ENCODE peak calls at places on chromosomes 3 and 15, in eight cellular contexts. X is AG04450; J is AG10803; M is CD8-positive, alpha-beta T cell; B is cardiac muscle cell; F is kidney; S is endothelial cell; I is CD14-positive monocyte. K is an unnamed sample.

GRCh38 chr3:172159962-172160538 is 120.7 kb downstream of the FNDC3B start:
- DNase-seq in X (no peak), I (peak; percentile 71), S (no peak), F (peak; percentile 77), B (no peak), M (no peak), J (peak; percentile 21), K (no peak)

GRCh38 chr15:62469874-62470688 is 305.0 kb upstream of the C2CD4B start:
- DNase-seq in M (no peak), X (peak; percentile 54), I (no peak), B (no peak), S (no peak), F (no peak), J (peak; percentile 96), K (no peak)

GRCh38 chr3:194315088-194315964 is 35.8 kb downstream of the CPN2 start:
- DNase-seq in X (no peak), I (no peak), J (peak; percentile 61), B (peak; percentile 85), F (peak; percentile 97), M (peak; percentile 80), S (peak; percentile 95), K (peak; percentile 83)

GRCh38 chr15:90513448-90513847 is 16.3 kb upstream of the CRTC3 start:
- DNase-seq in B (no peak), J (no peak), F (no peak), M (no peak), S (no peak), I (no peak), X (no peak), K (no peak)

GRCh38 chr3:21781371-21781770 is 30.4 kb upstream of the ZNF385D start:
- DNase-seq in B (no peak), M (no peak), I (no peak), S (no peak), J (no peak), F (no peak), X (no peak), K (no peak)

GRCh38 chr3:133872161-133872560 is 23.5 kb downstream of the RAB6B start:
- DNase-seq in S (no peak), F (no peak), M (no peak), I (no peak), X (no peak), J (no peak), B (no peak), K (no peak)

GRCh38 chr3:89358281-89358680 is 250.9 kb downstream of the EPHA3 start:
- DNase-seq in M (no peak), I (no peak), S (no peak), B (no peak), X (no peak), F (no peak), J (no peak), K (no peak)

GRCh38 chr15:35023794-35024193 is 35.7 kb upstream of the ZNF770 start:
- DNase-seq in I (peak; percentile 73), B (no peak), X (no peak), S (no peak), J (no peak), M (no peak), F (no peak), K (no peak)

GRCh38 chr3:13543251-13543650 is 5.7 kb upstream of the FBLN2 start:
- DNase-seq in I (no peak), F (peak; percentile 75), J (peak; percentile 96), B (no peak), M (no peak), X (peak; percentile 30), S (no peak), K (no peak)

GRCh38 chr3:128482857-128483656 is 9.9 kb downstream of the GATA2 start:
- DNase-seq in J (peak; percentile 69), M (no peak), X (peak; percentile 67), I (no peak), S (peak; percentile 69), B (no peak), F (peak; percentile 83), K (no peak)

GRCh38 chr3:115148142-115148790 is 1.2 kb upstream of the ZBTB20 start:
- DNase-seq in I (no peak), X (no peak), B (peak; percentile 6), F (no peak), J (peak; percentile 29), M (no peak), S (no peak), K (no peak)

GRCh38 chr3:14452676-14453367 is 50.4 kb downstream of the SLC6A6 start:
- DNase-seq in F (peak; percentile 97), X (peak; percentile 96), S (no peak), B (no peak), M (no peak), I (no peak), J (peak; percentile 99), K (no peak)

GRCh38 chr3:74592359-74592758 is 22.1 kb downstream of the CNTN3 start:
- DNase-seq in I (no peak), M (no peak), S (no peak), J (peak; percentile 59), F (no peak), B (no peak), X (no peak), K (no peak)

GRCh38 chr15:97904196-97904572 is 56.3 kb upstream of the ARRDC4 start:
- DNase-seq in B (peak; percentile 88), J (peak; percentile 75), F (peak; percentile 90), X (no peak), M (no peak), S (peak; percentile 88), I (no peak), K (no peak)

GRCh38 chr3:46668591-46668990 is 24.9 kb downstream of the ALS2CL start:
- DNase-seq in I (no peak), F (peak; percentile 38), S (no peak), X (no peak), M (no peak), B (no peak), J (no peak), K (no peak)

GRCh38 chr3:16130066-16130465 is 44.4 kb upstream of the GALNT15 start:
- DNase-seq in F (no peak), S (no peak), B (no peak), I (no peak), J (peak; percentile 98), X (peak; percentile 63), M (no peak), K (no peak)

GRCh38 chr3:69094467-69095205 is 9.9 kb downstream of the ARL6IP5 start:
- DNase-seq in J (peak; percentile 55), X (no peak), I (no peak), B (no peak), M (no peak), F (no peak), S (no peak), K (no peak)

GRCh38 chr3:61043156-61043555 is 208.1 kb downstream of the FHIT start:
- DNase-seq in S (no peak), B (no peak), J (no peak), M (no peak), I (no peak), X (no peak), F (peak; percentile 43), K (no peak)

GRCh38 chr3:102206506-102207145 is 228.2 kb upstream of the ZPLD1 start:
- DNase-seq in S (no peak), B (peak; percentile 35), I (no peak), F (peak; percentile 88), J (peak; percentile 95), X (peak; percentile 30), M (no peak), K (no peak)

GRCh38 chr3:177618873-177619771 is 421.8 kb upstream of the TBL1XR1 start:
- DNase-seq in I (no peak), F (no peak), J (peak; percentile 80), B (no peak), S (no peak), M (no peak), X (no peak), K (no peak)

DNA sequence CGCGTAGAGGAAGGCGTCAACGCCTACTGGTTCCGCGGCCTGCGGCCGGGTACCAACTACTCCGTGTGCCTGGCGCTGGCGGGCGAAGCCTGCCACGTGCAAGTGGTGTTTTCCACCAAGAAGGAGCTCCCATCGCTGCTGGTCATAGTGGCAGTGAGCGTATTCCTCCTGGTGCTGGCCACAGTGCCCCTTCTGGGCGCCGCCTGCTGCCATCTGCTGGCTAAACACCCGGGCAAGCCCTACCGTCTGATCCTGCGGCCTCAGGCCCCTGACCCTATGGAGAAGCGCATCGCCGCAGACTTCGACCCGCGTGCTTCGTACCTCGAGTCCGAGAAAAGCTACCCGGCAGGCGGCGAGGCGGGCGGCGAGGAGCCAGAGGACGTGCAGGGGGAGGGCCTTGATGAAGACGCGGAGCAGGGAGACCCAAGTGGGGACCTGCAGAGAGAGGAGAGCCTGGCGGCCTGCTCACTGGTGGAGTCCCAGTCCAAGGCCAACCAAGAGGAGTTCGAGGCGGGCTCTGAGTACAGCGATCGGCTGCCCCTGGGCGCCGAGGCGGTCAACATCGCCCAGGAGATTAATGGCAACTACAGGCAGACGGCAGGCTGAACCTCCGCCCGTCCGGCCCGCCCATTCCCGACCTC is 4.1 kb downstream of the ISLR2 start:
- DNase-seq in X (no peak), J (peak; percentile 45), I (no peak), F (peak; percentile 83), S (peak; percentile 83), M (no peak), B (peak; percentile 78), K (no peak)
- TF ChIP-seq CTCF in X (peak; percentile 57), J (peak; percentile 62), I (no peak), F (peak; percentile 53), S (peak; percentile 34), M (no peak), B (peak; percentile 36), K (no peak)

GRCh38 chr3:138270245-138270644 is 59.4 kb downstream of the NME9 start:
- DNase-seq in M (no peak), F (no peak), I (no peak), B (no peak), J (no peak), S (no peak), X (no peak), K (no peak)
- TF ChIP-seq CTCF in M (no peak), F (no peak), I (no peak), B (no peak), J (no peak), S (no peak), X (no peak), K (no peak)

GRCh38 chr3:154538566-154539360 is 108.8 kb upstream of the GPR149 start:
- DNase-seq in S (no peak), M (no peak), B (no peak), F (no peak), X (no peak), J (no peak), I (no peak), K (no peak)
- TF ChIP-seq CTCF in S (no peak), M (no peak), B (no peak), F (no peak), X (no peak), J (no peak), I (no peak), K (no peak)

DNA sequence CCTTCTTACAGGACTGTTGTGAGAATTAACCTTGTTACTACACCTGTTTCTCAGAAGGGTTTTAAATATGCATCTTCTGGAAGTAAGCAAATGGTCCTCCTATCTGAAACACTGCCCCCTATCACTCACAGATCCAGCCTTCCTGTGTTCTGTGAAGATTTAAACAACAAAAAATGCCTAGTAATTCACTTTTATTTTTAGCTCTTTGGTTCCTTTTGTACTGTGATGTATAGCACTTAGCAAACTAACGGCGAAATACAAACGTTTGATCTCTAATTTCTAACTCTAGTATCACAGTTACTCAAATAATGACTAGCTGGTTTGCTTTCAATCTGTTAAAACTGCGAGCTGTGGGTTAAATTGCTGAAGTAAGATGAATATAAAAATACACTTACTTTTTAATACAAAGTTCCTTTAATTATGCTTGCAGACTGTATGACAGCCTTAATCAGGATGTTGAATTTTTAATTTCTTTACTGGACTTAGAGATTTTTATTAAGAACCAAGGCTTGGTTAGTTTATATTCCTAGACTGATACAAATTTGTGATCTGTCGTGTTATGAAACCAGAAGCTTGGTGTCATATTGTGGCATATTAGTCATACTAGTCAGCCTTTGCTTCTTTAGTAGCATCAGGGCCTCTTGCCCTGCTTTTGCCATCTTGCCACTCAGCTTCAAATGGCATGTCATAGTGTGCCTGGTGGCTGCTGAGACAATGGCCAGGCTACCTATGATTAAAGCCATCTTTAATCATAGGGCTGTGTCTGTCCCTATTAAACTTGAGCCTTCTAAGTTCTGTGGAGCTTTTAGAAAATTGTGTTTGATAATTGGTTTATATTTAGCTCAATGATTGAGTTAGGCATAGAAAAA is 9.2 kb downstream of the EIF3J start:
- DNase-seq in J (peak; percentile 52), B (no peak), F (no peak), M (no peak), S (no peak), I (peak; percentile 60), X (no peak), K (no peak)
- TF ChIP-seq CTCF in J (peak; percentile 44), B (peak; percentile 39), F (peak; percentile 14), M (no peak), S (no peak), I (peak; percentile 38), X (peak; percentile 51), K (peak; percentile 42)